ENCODE peak calls at places on chromosomes 4 and X, in eight cellular contexts. One of them, this sample, is unnamed.

GRCh38 chr4:26320159-26320452 is 708 bp upstream of the RBPJ start:
- DNase-seq in nucleus accumbens: no peak
- DNase-seq in left lung: no peak
- DNase-seq in NCI-H1417: no peak
- DNase-seq in hepatic stellate cell: peak
- DNase-seq in aorta: no peak
- DNase-seq in renal cortical epithelial cell: no peak
- DNase-seq in fibroblast of pulmonary artery: peak
- DNase-seq in this sample: no peak

GRCh38 chr4:15001248-15001824 is 945 bp upstream of the CPEB2 start:
- DNase-seq in nucleus accumbens: peak
- DNase-seq in left lung: peak
- DNase-seq in NCI-H1417: peak
- DNase-seq in hepatic stellate cell: peak
- DNase-seq in aorta: peak
- DNase-seq in renal cortical epithelial cell: peak
- DNase-seq in fibroblast of pulmonary artery: peak
- DNase-seq in this sample: peak

GRCh38 chrX:129785160-129785947 is 5.6 kb downstream of the SASH3 start:
- DNase-seq in nucleus accumbens: no peak
- DNase-seq in left lung: no peak
- DNase-seq in NCI-H1417: no peak
- DNase-seq in hepatic stellate cell: no peak
- DNase-seq in aorta: peak
- DNase-seq in renal cortical epithelial cell: no peak
- DNase-seq in fibroblast of pulmonary artery: no peak
- DNase-seq in this sample: no peak

GRCh38 chrX:2497961-2498780 is 2.6 kb downstream of the DHRSX start:
- DNase-seq in nucleus accumbens: no peak
- DNase-seq in left lung: peak
- DNase-seq in NCI-H1417: no peak
- DNase-seq in hepatic stellate cell: no peak
- DNase-seq in aorta: no peak
- DNase-seq in renal cortical epithelial cell: peak
- DNase-seq in fibroblast of pulmonary artery: peak
- DNase-seq in this sample: peak

GRCh38 chr4:589219-589963 is 13.3 kb upstream of the TMEM271 start:
- DNase-seq in nucleus accumbens: no peak
- DNase-seq in left lung: no peak
- DNase-seq in NCI-H1417: no peak
- DNase-seq in hepatic stellate cell: no peak
- DNase-seq in aorta: no peak
- DNase-seq in renal cortical epithelial cell: no peak
- DNase-seq in fibroblast of pulmonary artery: no peak
- DNase-seq in this sample: no peak

GRCh38 chrX:15600071-15600470 is 689 bp downstream of the ACE2 start:
- DNase-seq in nucleus accumbens: no peak
- DNase-seq in left lung: no peak
- DNase-seq in NCI-H1417: no peak
- DNase-seq in hepatic stellate cell: no peak
- DNase-seq in aorta: no peak
- DNase-seq in renal cortical epithelial cell: peak
- DNase-seq in fibroblast of pulmonary artery: no peak
- DNase-seq in this sample: no peak

GRCh38 chr4:169362607-169363006 is 91.9 kb upstream of the SH3RF1 start:
- DNase-seq in nucleus accumbens: no peak
- DNase-seq in left lung: no peak
- DNase-seq in NCI-H1417: no peak
- DNase-seq in hepatic stellate cell: no peak
- DNase-seq in aorta: no peak
- DNase-seq in renal cortical epithelial cell: no peak
- DNase-seq in fibroblast of pulmonary artery: no peak
- DNase-seq in this sample: no peak

GRCh38 chr4:104860227-104861123 is 286.2 kb upstream of the TET2 start:
- DNase-seq in nucleus accumbens: peak
- DNase-seq in left lung: no peak
- DNase-seq in NCI-H1417: peak
- DNase-seq in hepatic stellate cell: peak
- DNase-seq in aorta: no peak
- DNase-seq in renal cortical epithelial cell: peak
- DNase-seq in fibroblast of pulmonary artery: peak
- DNase-seq in this sample: peak

GRCh38 chr4:1579834-1580686 is 104.1 kb downstream of the FAM53A start:
- DNase-seq in nucleus accumbens: no peak
- DNase-seq in left lung: peak
- DNase-seq in NCI-H1417: peak
- DNase-seq in hepatic stellate cell: peak
- DNase-seq in aorta: peak
- DNase-seq in renal cortical epithelial cell: no peak
- DNase-seq in fibroblast of pulmonary artery: peak
- DNase-seq in this sample: peak

GRCh38 chrX:19867411-19867732 is 20.0 kb downstream of the SH3KBP1 start:
- DNase-seq in nucleus accumbens: no peak
- DNase-seq in left lung: no peak
- DNase-seq in NCI-H1417: no peak
- DNase-seq in hepatic stellate cell: no peak
- DNase-seq in aorta: no peak
- DNase-seq in renal cortical epithelial cell: no peak
- DNase-seq in fibroblast of pulmonary artery: peak
- DNase-seq in this sample: no peak

GRCh38 chr4:99816611-99817309 is at the start of gene DAPP1:
- DNase-seq in nucleus accumbens: no peak
- DNase-seq in left lung: peak
- DNase-seq in NCI-H1417: no peak
- DNase-seq in hepatic stellate cell: no peak
- DNase-seq in aorta: no peak
- DNase-seq in renal cortical epithelial cell: peak
- DNase-seq in fibroblast of pulmonary artery: no peak
- DNase-seq in this sample: no peak

GRCh38 chrX:110853610-110854009 is 58.0 kb upstream of the CHRDL1 start:
- DNase-seq in nucleus accumbens: peak
- DNase-seq in left lung: no peak
- DNase-seq in NCI-H1417: peak
- DNase-seq in hepatic stellate cell: peak
- DNase-seq in aorta: no peak
- DNase-seq in renal cortical epithelial cell: peak
- DNase-seq in fibroblast of pulmonary artery: no peak
- DNase-seq in this sample: peak

GRCh38 chr4:4326136-4326535 is 36.1 kb downstream of the ZBTB49 start:
- DNase-seq in nucleus accumbens: no peak
- DNase-seq in left lung: no peak
- DNase-seq in NCI-H1417: no peak
- DNase-seq in hepatic stellate cell: no peak
- DNase-seq in aorta: peak
- DNase-seq in renal cortical epithelial cell: no peak
- DNase-seq in fibroblast of pulmonary artery: no peak
- DNase-seq in this sample: no peak